ENCODE peak calls at places on chromosomes 16 and 17, in four cellular contexts. G is neural crest cell, U is NCI-H1105, Q is omental fat pad. W is an unnamed sample.

GRCh38 chr17:58536541-58536940 is 22.1 kb upstream of the MTMR4 start:
- DNase-seq in G (no peak), U (no peak), Q (no peak), W (no peak)

GRCh38 chr17:58121925-58122324 is 26.3 kb upstream of the OR4D1 start:
- DNase-seq in G (no peak), U (peak; percentile 18), Q (no peak), W (peak; percentile 10)

GRCh38 chr17:66522591-66523272 is 220.3 kb downstream of the PRKCA start:
- DNase-seq in G (no peak), U (no peak), Q (no peak), W (no peak)

GRCh38 chr16:47470211-47470610 is 9.1 kb downstream of the PHKB start:
- DNase-seq in G (no peak), U (no peak), Q (no peak), W (no peak)

GRCh38 chr17:63431939-63432804 is 13.9 kb downstream of the CYB561 start:
- DNase-seq in G (no peak), U (no peak), Q (no peak), W (no peak)

GRCh38 chr17:79627184-79627765 is 16.4 kb upstream of the RBFOX3 start:
- DNase-seq in G (no peak), U (no peak), Q (peak; percentile 6), W (no peak)

GRCh38 chr17:58630883-58631522 is 60.8 kb downstream of the TEX14 start:
- DNase-seq in G (peak; percentile 26), U (peak; percentile 31), Q (no peak), W (no peak)

GRCh38 chr17:44557653-44558285 is 485 bp downstream of the FZD2 start:
- DNase-seq in G (peak; percentile 51), U (no peak), Q (no peak), W (no peak)

GRCh38 chr17:3038941-3039340 is 24.5 kb downstream of the OR1D5 start:
- DNase-seq in G (no peak), U (no peak), Q (no peak), W (no peak)

GRCh38 chr16:28192811-28193529 is 18.8 kb downstream of the XPO6 start:
- DNase-seq in G (no peak), U (no peak), Q (no peak), W (no peak)

GRCh38 chr16:10579965-10580918 is at the start of gene EMP2:
- DNase-seq in G (peak; percentile 63), U (peak; percentile 79), Q (peak; percentile 38), W (peak; percentile 75)

GRCh38 chr16:30715777-30716445 is 16.9 kb downstream of the SRCAP start:
- DNase-seq in G (no peak), U (no peak), Q (no peak), W (no peak)

GRCh38 chr17:40358323-40359038 is 6.1 kb downstream of the GJD3 start:
- DNase-seq in G (peak; percentile 98), U (peak; percentile 51), Q (peak; percentile 98), W (peak; percentile 86)

GRCh38 chr17:42453544-42453943 is 5.1 kb upstream of the ATP6V0A1 start:
- DNase-seq in G (no peak), U (no peak), Q (no peak), W (no peak)

GRCh38 chr17:1989135-1989534 is 36.0 kb downstream of the RTN4RL1 start:
- DNase-seq in G (no peak), U (no peak), Q (peak; percentile 42), W (no peak)

W was measured in NCI-H1436.